ENCODE peak calls at places on chromosome 6, in four cellular contexts. Y is ovary, D is HCT116, W is AG04450. E is an unnamed sample.

GRCh38 chr6:126076992-126077664 is 90.8 kb downstream of the TRMT11 start:
- DNase-seq in Y (no peak), D (no peak), W (no peak), E (no peak)

GRCh38 chr6:148325316-148326068 is 17.1 kb upstream of the SASH1 start:
- DNase-seq in Y (no peak), D (no peak), W (no peak), E (no peak)

GRCh38 chr6:99185525-99185924 is 163.9 kb downstream of the FAXC start:
- DNase-seq in Y (no peak), D (no peak), W (no peak), E (no peak)

GRCh38 chr6:169121013-169121412 is 132.6 kb downstream of the THBS2 start:
- DNase-seq in Y (no peak), D (no peak), W (no peak), E (no peak)

GRCh38 chr6:96923871-96924493 is 546 bp upstream of the KLHL32 start:
- DNase-seq in Y (no peak), D (no peak), W (no peak), E (no peak)

GRCh38 chr6:108452725-108453195 is 108.0 kb upstream of the FOXO3 start:
- DNase-seq in Y (peak), D (no peak), W (no peak), E (no peak)

GRCh38 chr6:43938178-43939101 is 168.4 kb downstream of the VEGFA start:
- DNase-seq in Y (no peak), D (no peak), W (no peak), E (no peak)

GRCh38 chr6:157688960-157689599 is 134.0 kb upstream of the SNX9 start:
- DNase-seq in Y (no peak), D (peak), W (no peak), E (no peak)

GRCh38 chr6:220736-221475 is 71.4 kb upstream of the DUSP22 start:
- DNase-seq in Y (no peak), D (no peak), W (no peak), E (no peak)

GRCh38 chr6:157823523-157824370 is 701 bp downstream of the SNX9 start:
- DNase-seq in Y (peak), D (peak), W (peak), E (peak)

GRCh38 chr6:163722293-163722692 is 307.8 kb downstream of the QKI start:
- DNase-seq in Y (no peak), D (no peak), W (no peak), E (no peak)

GRCh38 chr6:137654365-137654981 is 160.3 kb upstream of the OLIG3 start:
- DNase-seq in Y (no peak), D (no peak), W (no peak), E (no peak)

GRCh38 chr6:36436466-36436865 is 6.2 kb downstream of the PXT1 start:
- DNase-seq in Y (no peak), D (no peak), W (no peak), E (no peak)

GRCh38 chr6:19289408-19289967 is 547.7 kb upstream of the ID4 start:
- DNase-seq in Y (no peak), D (no peak), W (no peak), E (no peak)

GRCh38 chr6:568954-569523 is 87.9 kb downstream of the HUS1B start:
- DNase-seq in Y (no peak), D (no peak), W (no peak), E (no peak)

GRCh38 chr6:145278163-145278807 is 457.0 kb downstream of the EPM2A start:
- DNase-seq in Y (no peak), D (no peak), W (no peak), E (no peak)

GRCh38 chr6:92125681-92126080 is 1293.7 kb downstream of the EPHA7 start:
- DNase-seq in Y (no peak), D (no peak), W (no peak), E (no peak)

GRCh38 chr6:51077967-51078518 is 259.4 kb downstream of the TFAP2B start:
- DNase-seq in Y (no peak), D (no peak), W (no peak), E (no peak)

GRCh38 chr6:90294614-90294988 is 2.0 kb downstream of the BACH2 start:
- DNase-seq in Y (no peak), D (no peak), W (no peak), E (no peak)

GRCh38 chr6:144675231-144675861 is 390.2 kb downstream of the UTRN start:
- DNase-seq in Y (no peak), D (no peak), W (no peak), E (no peak)

GRCh38 chr6:127514396-127515227 is 4.5 kb downstream of the MTCL3 start:
- DNase-seq in Y (peak), D (no peak), W (no peak), E (peak)

GRCh38 chr6:20334334-20334733 is 67.3 kb upstream of the E2F3 start:
- DNase-seq in Y (no peak), D (no peak), W (no peak), E (no peak)

GRCh38 chr6:168838000-168838399 is 397.0 kb downstream of the SMOC2 start:
- DNase-seq in Y (no peak), D (no peak), W (no peak), E (no peak)

GRCh38 chr6:147132889-147133288 is 71.3 kb upstream of the STXBP5 start:
- DNase-seq in Y (no peak), D (no peak), W (no peak), E (no peak)

GRCh38 chr6:148027201-148027600 is 315.4 kb upstream of the SASH1 start:
- DNase-seq in Y (no peak), D (no peak), W (no peak), E (no peak)

GRCh38 chr6:118546164-118546929 is 1.7 kb upstream of the PLN start:
- DNase-seq in Y (no peak), D (no peak), W (no peak), E (no peak)

GRCh38 chr6:24329451-24329850 is 28.4 kb downstream of the DCDC2 start:
- DNase-seq in Y (no peak), D (no peak), W (no peak), E (no peak)

GRCh38 chr6:2764610-2765165 is 505 bp upstream of the WRNIP1 start:
- DNase-seq in Y (no peak), D (no peak), W (no peak), E (no peak)

GRCh38 chr6:150485559-150486517 is 113.8 kb upstream of the PLEKHG1 start:
- DNase-seq in Y (no peak), D (no peak), W (no peak), E (no peak)

GRCh38 chr6:155710704-155711103 is 255.1 kb upstream of the NOX3 start:
- DNase-seq in Y (no peak), D (no peak), W (no peak), E (no peak)

GRCh38 chr6:161031721-161032495 is 40.3 kb downstream of the MAP3K4 start:
- DNase-seq in Y (no peak), D (no peak), W (peak), E (no peak)

GRCh38 chr6:165060636-165061190 is 248.7 kb downstream of the C6orf118 start:
- DNase-seq in Y (no peak), D (no peak), W (no peak), E (no peak)

GRCh38 chr6:122471107-122472021 is at the start of gene SERINC1:
- DNase-seq in Y (peak), D (peak), W (peak), E (peak)
- TF ChIP-seq CTCF in Y (no peak), D (no peak), W (no peak), E (no peak)

GRCh38 chr6:112041535-112041934 is 12.4 kb upstream of the CCN6 start:
- DNase-seq in Y (no peak), D (no peak), W (no peak), E (no peak)

GRCh38 chr6:112044196-112044595 is 9.7 kb upstream of the CCN6 start:
- DNase-seq in Y (no peak), D (no peak), W (no peak), E (no peak)

GRCh38 chr6:112043032-112044007 is 10.6 kb upstream of the CCN6 start:
- DNase-seq in Y (peak), D (peak), W (peak), E (peak)

GRCh38 chr6:112040933-112041332 is 13.0 kb upstream of the CCN6 start:
- DNase-seq in Y (no peak), D (no peak), W (no peak), E (no peak)

GRCh38 chr6:112044856-112045255 is 9.0 kb upstream of the CCN6 start:
- DNase-seq in Y (no peak), D (no peak), W (peak), E (no peak)
- TF ChIP-seq CTCF in Y (no peak), D (no peak), W (no peak), E (no peak)

GRCh38 chr6:27474672-27475071 is 1.8 kb upstream of the ZNF184 start:
- DNase-seq in Y (no peak), D (no peak), W (no peak), E (no peak)

GRCh38 chr6:27474172-27474465 is 1.2 kb upstream of the ZNF184 start:
- DNase-seq in Y (no peak), D (no peak), W (no peak), E (no peak)

GRCh38 chr6:27471365-27472115 is 1.4 kb downstream of the ZNF184 start:
- DNase-seq in Y (no peak), D (no peak), W (no peak), E (no peak)

GRCh38 chr6:27472182-27472616 is 706 bp downstream of the ZNF184 start:
- DNase-seq in Y (peak), D (peak), W (peak), E (no peak)

GRCh38 chr6:27472617-27473400 is at the start of gene ZNF184:
- DNase-seq in Y (peak), D (peak), W (peak), E (peak)
- TF ChIP-seq CTCF in Y (peak), D (no peak), W (peak), E (peak)

GRCh38 chr6:104896914-104897313 is 37.2 kb upstream of the HACE1 start:
- DNase-seq in Y (no peak), D (no peak), W (no peak), E (no peak)
- TF ChIP-seq CTCF in Y (no peak), D (peak), W (peak), E (peak)

DNA sequence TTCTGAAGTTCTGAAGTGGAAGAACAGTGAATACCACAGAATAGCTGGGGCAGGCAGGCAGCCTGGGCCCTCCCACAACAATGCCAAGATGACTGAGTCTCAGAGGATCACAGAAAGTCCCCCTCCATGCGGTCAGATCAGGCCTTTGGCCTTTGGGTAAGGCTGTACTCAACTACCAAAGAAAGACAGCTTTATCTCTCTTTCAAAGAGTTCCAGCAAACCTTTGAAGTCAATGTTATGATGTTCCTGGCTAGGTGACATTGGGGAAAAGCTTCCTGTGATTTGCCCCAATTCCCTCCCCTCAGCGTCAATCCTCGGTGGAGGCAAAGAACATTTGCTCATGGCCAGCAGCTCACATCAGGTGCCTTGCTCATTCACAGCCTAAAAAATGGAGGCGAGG is 10.7 kb upstream of the FBXO9 start:
- DNase-seq in Y (no peak), D (no peak), W (no peak), E (no peak)
- TF ChIP-seq CTCF in Y (no peak), D (no peak), W (no peak), E (no peak)

DNA sequence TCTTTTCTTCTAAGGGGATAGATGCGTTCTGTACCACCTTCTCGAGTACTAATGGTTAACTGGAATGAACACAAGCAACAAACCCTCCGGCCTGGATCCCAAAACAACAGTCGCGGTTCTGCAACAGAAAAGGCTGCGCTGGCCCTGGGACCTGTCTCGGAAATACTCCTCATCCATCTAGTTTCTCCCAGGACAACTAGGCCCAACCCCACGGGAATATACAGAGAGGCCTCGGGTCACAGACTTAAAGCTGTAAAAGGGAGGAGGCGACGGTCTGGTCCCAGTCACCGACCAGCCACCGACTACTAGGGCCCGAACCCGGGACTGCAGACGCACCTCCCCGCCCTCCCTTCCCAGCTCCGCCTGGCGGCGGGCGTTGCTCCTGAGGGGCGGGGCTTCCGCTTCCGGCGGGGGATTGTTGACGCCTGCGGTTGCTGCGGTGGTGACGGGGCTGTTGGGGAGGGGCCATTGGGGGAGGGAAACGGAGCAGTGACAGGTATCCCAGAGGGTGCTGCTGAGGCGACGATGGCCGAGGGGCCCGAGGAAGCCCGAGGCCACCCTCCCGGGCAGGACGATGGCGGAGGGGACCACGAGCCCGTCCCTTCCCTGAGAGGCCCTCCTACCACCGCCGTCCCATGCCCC is at the start of gene FAM8A1:
- DNase-seq in Y (peak), D (peak), W (peak), E (peak)
- TF ChIP-seq CTCF in Y (peak), D (no peak), W (peak), E (peak)

E was measured in progenitor cell of endocrine pancreas.